ENCODE peak calls at places on chromosomes 16 and 17, in seven cellular contexts. N is natural killer cell, P is activated B cell treated with CpG ODN at 0.5 μM for 24 hours, Y is endothelial cell, C is heart right ventricle, L is HFFc6, X is left ventricle myocardium inferior. O is an unnamed sample.

GRCh38 chr17:79485399-79485985 is 125.4 kb downstream of the RBFOX3 start:
- DNase-seq in C (no peak), N (no peak), X (no peak), L (no peak), Y (no peak), P (no peak), O (no peak)

GRCh38 chr16:997440-998051 is 16.0 kb downstream of the SOX8 start:
- DNase-seq in L (peak), C (peak), X (peak), N (no peak), P (no peak), Y (peak), O (peak)

GRCh38 chr17:1996243-1997145 is 28.6 kb downstream of the RTN4RL1 start:
- DNase-seq in Y (no peak), L (no peak), C (no peak), X (peak), P (no peak), N (no peak), O (no peak)

GRCh38 chr17:5826384-5826783 is 242.1 kb upstream of the NLRP1 start:
- DNase-seq in N (no peak), L (peak), X (no peak), P (no peak), Y (no peak), C (no peak), O (no peak)

GRCh38 chr16:11857161-11857560 is 5.8 kb upstream of the RSL1D1 start:
- DNase-seq in N (no peak), C (no peak), P (no peak), X (no peak), Y (no peak), L (peak), O (peak)

GRCh38 chr16:87705780-87706277 is 60.0 kb downstream of the KLHDC4 start:
- DNase-seq in Y (no peak), X (no peak), C (no peak), L (no peak), P (no peak), N (no peak), O (no peak)

GRCh38 chr17:59837362-59838195 is 55.2 kb downstream of the TUBD1 start:
- DNase-seq in N (peak), X (no peak), L (peak), C (peak), Y (peak), P (no peak), O (peak)

GRCh38 chr17:66446419-66446818 is 144.0 kb downstream of the PRKCA start:
- DNase-seq in Y (no peak), C (no peak), L (no peak), X (no peak), N (no peak), P (no peak), O (no peak)

GRCh38 chr17:67682196-67682595 is 35.5 kb upstream of the NOL11 start:
- DNase-seq in P (no peak), X (no peak), C (no peak), Y (no peak), N (no peak), L (no peak), O (no peak)

GRCh38 chr16:66486773-66487579 is 59.9 kb downstream of the BEAN1 start:
- DNase-seq in Y (no peak), L (peak), C (peak), N (no peak), X (no peak), P (peak), O (peak)

GRCh38 chr17:8041249-8041928 is 2.5 kb downstream of the ALOX15B start:
- DNase-seq in L (peak), Y (no peak), X (no peak), P (no peak), N (no peak), C (no peak), O (peak)

GRCh38 chr17:42288078-42288984 is at the start of gene STAT5A:
- DNase-seq in X (peak), C (peak), L (peak), N (peak), Y (peak), P (peak), O (peak)

GRCh38 chr17:29880031-29880430 is 50.0 kb downstream of the SSH2 start:
- DNase-seq in C (no peak), P (no peak), N (no peak), X (no peak), L (no peak), Y (no peak), O (peak)

GRCh38 chr16:11306997-11307638 is 26.0 kb upstream of the PRM1 start:
- DNase-seq in X (no peak), P (no peak), C (no peak), N (no peak), Y (no peak), L (no peak), O (peak)

GRCh38 chr16:51048544-51048943 is 102.5 kb downstream of the SALL1 start:
- DNase-seq in X (no peak), P (no peak), Y (no peak), N (no peak), C (no peak), L (no peak), O (peak)

GRCh38 chr17:31428512-31428911 is 37.0 kb downstream of the RAB11FIP4 start:
- DNase-seq in C (no peak), Y (no peak), P (no peak), X (no peak), L (no peak), N (no peak), O (no peak)

GRCh38 chr16:8581923-8582580 is 8.3 kb downstream of the TMEM114 start:
- DNase-seq in Y (no peak), L (no peak), P (no peak), C (no peak), N (no peak), X (no peak), O (no peak)

GRCh38 chr16:52498640-52499039 is 48.3 kb downstream of the TOX3 start:
- DNase-seq in P (no peak), C (no peak), L (no peak), X (no peak), N (no peak), Y (peak), O (no peak)

GRCh38 chr17:45361451-45361850 is 44.6 kb upstream of the MAP3K14 start:
- DNase-seq in Y (no peak), P (no peak), X (no peak), C (no peak), L (no peak), N (no peak), O (no peak)

GRCh38 chr17:73311428-73311780 is 397 bp downstream of the CDC42EP4 start:
- DNase-seq in Y (no peak), N (no peak), X (peak), C (peak), P (peak), L (no peak), O (no peak)

GRCh38 chr16:27977966-27978365 is 85.5 kb downstream of the GSG1L start:
- DNase-seq in N (no peak), P (no peak), L (peak), X (peak), C (peak), Y (no peak), O (no peak)

GRCh38 chr16:85753559-85753958 is 2.7 kb upstream of the C16orf74 start:
- DNase-seq in X (no peak), Y (no peak), C (no peak), L (no peak), N (no peak), P (no peak), O (peak)

GRCh38 chr16:74984194-74984669 is 691 bp downstream of the WDR59 start:
- DNase-seq in X (no peak), C (no peak), P (no peak), N (peak), L (peak), Y (peak), O (no peak)

GRCh38 chr16:23432176-23433128 is 20.5 kb downstream of the COG7 start:
- DNase-seq in P (no peak), L (no peak), Y (no peak), C (no peak), X (no peak), N (no peak), O (peak)

GRCh38 chr16:2715519-2715918 is 4.5 kb downstream of the PRSS27 start:
- DNase-seq in P (peak), X (peak), N (peak), L (no peak), Y (peak), C (peak), O (no peak)

GRCh38 chr16:61419771-61420170 is 616.5 kb downstream of the CDH8 start:
- DNase-seq in L (no peak), Y (no peak), P (no peak), C (no peak), X (no peak), N (no peak), O (no peak)

GRCh38 chr16:55875273-55875672 is at the start of gene CES5A:
- DNase-seq in L (no peak), P (no peak), N (no peak), C (no peak), X (no peak), Y (no peak), O (no peak)

GRCh38 chr17:77374170-77374936 is 233.6 kb downstream of the SEC14L1 start:
- DNase-seq in X (peak), N (peak), C (peak), L (peak), P (peak), Y (peak), O (no peak)

GRCh38 chr16:28096974-28097373 is 33.5 kb upstream of the GSG1L start:
- DNase-seq in C (no peak), L (no peak), X (no peak), Y (no peak), P (no peak), N (no peak), O (no peak)

GRCh38 chr16:11215935-11216556 is 40.0 kb downstream of the SOCS1 start:
- DNase-seq in N (no peak), Y (no peak), C (no peak), P (no peak), X (no peak), L (no peak), O (no peak)

GRCh38 chr17:77110006-77110374 is 30.8 kb upstream of the SEC14L1 start:
- DNase-seq in X (no peak), Y (peak), N (no peak), P (no peak), L (no peak), C (peak), O (no peak)

GRCh38 chr17:36808181-36808661 is 129.1 kb upstream of the LHX1 start:
- DNase-seq in Y (peak), P (no peak), X (no peak), L (no peak), C (no peak), N (no peak), O (no peak)

GRCh38 chr17:40110457-40110856 is 10.1 kb upstream of the NR1D1 start:
- DNase-seq in N (no peak), X (no peak), P (no peak), L (no peak), C (peak), Y (no peak), O (no peak)

DNA sequence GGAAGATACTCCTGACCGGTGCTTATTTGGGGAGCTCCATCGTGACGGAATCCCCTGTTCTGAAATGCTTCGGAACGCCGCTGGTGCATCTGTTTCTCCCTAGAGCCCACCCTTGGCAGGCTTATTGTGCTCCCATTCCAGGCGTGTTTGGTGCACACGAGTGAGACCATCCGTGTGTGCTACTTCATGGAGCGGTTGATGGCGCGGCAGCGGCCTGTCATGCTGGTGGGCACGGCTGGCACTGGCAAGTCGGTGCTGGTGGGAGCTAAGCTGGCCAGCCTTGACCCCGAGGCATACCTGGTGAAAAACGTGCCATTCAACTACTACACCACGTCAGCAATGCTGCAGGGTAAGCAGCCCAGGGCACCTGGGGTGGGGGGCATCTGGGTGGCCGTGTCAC is 170.7 kb downstream of the DNAH9 start:
- DNase-seq in N (no peak), Y (no peak), C (no peak), L (no peak), P (no peak), X (no peak), O (no peak)
- TF ChIP-seq CTCF in N (no peak), Y (no peak), C (no peak), L (no peak), P (no peak), X (no peak), O (no peak)

GRCh38 chr16:47204736-47205499 is 61.2 kb upstream of the NETO2 start:
- DNase-seq in N (no peak), L (no peak), C (no peak), X (no peak), Y (no peak), P (no peak), O (no peak)
- TF ChIP-seq CTCF in N (no peak), L (no peak), C (no peak), X (peak), Y (no peak), P (no peak), O (no peak)

GRCh38 chr16:57721765-57722499 is 13.6 kb upstream of the KATNB1 start:
- DNase-seq in Y (no peak), P (no peak), X (no peak), N (no peak), L (no peak), C (no peak), O (no peak)
- TF ChIP-seq CTCF in Y (no peak), P (no peak), X (no peak), N (no peak), L (no peak), C (no peak), O (no peak)

GRCh38 chr17:81119223-81120148 is 45.8 kb upstream of the PVALEF start:
- DNase-seq in C (peak), N (peak), X (peak), Y (peak), P (peak), L (peak), O (peak)
- TF ChIP-seq CTCF in C (no peak), N (no peak), X (no peak), Y (no peak), P (no peak), L (peak), O (peak)

GRCh38 chr17:17865035-17865434 is 28.2 kb upstream of the SREBF1 start:
- DNase-seq in X (no peak), C (no peak), Y (no peak), L (no peak), N (no peak), P (no peak), O (no peak)
- TF ChIP-seq CTCF in X (no peak), C (no peak), Y (no peak), L (no peak), N (no peak), P (no peak), O (no peak)

DNA sequence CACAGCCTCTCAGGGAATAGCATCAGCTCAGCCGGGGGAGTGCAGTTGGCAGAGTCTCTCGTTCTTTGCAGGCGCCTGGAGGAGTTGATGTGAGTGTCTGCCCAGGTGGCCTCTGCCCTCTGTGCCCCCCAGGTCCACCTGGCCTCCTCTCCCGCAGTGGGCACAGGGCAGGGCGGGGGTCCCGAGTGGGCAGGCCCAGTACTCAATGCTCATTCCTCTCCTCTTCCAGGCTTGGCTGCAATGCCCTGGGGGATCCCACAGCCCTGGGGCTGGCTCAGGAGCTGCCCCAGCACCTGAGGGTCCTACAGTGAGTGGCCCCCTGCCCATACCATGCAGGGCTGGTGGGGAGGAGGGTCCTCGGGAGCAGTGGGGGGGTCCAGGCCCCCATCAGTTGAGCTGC is 14.7 kb upstream of the CPNE2 start:
- DNase-seq in L (no peak), P (no peak), X (no peak), N (no peak), C (no peak), Y (no peak), O (no peak)
- TF ChIP-seq CTCF in L (no peak), P (no peak), X (no peak), N (no peak), C (no peak), Y (no peak), O (no peak)